ENCODE peak calls at places on chromosomes 1 and 21, in four cellular contexts. M is lung, R is OCI-LY7, X is endothelial cell. G is an unnamed sample.

GRCh38 chr1:100187912-100188311 is 9.9 kb upstream of the LRRC39 start:
- DNase-seq in R (no peak), X (no peak), M (peak; percentile 63), G (no peak)

GRCh38 chr21:27155130-27155500 is 188.2 kb upstream of the ADAMTS5 start:
- DNase-seq in X (no peak), R (no peak), M (no peak), G (no peak)

GRCh38 chr1:12511516-12512468 is 106.2 kb downstream of the DHRS3 start:
- DNase-seq in R (no peak), M (no peak), X (no peak), G (no peak)

GRCh38 chr1:22533244-22533643 is 30.0 kb upstream of the EPHA8 start:
- DNase-seq in M (no peak), R (no peak), X (no peak), G (no peak)

GRCh38 chr1:234768569-234769283 is 158.7 kb upstream of the IRF2BP2 start:
- DNase-seq in X (no peak), M (no peak), R (no peak), G (no peak)

GRCh38 chr1:10599194-10599861 is 124.6 kb downstream of the PEX14 start:
- DNase-seq in X (no peak), R (no peak), M (no peak), G (no peak)

GRCh38 chr1:59025201-59025600 is 241.4 kb upstream of the JUN start:
- DNase-seq in R (no peak), X (no peak), M (no peak), G (no peak)

GRCh38 chr1:205325334-205325884 is 3.9 kb upstream of the NUAK2 start:
- DNase-seq in M (peak; percentile 74), X (peak; percentile 84), R (peak; percentile 70), G (peak; percentile 75)

GRCh38 chr1:209805875-209806760 is at the start of gene IRF6:
- DNase-seq in R (no peak), X (peak; percentile 80), M (peak; percentile 93), G (peak; percentile 86)

GRCh38 chr21:26061437-26061836 is 109.1 kb downstream of the APP start:
- DNase-seq in M (no peak), X (no peak), R (no peak), G (no peak)

GRCh38 chr1:247338723-247339270 is 7.1 kb upstream of the ZNF496 start:
- DNase-seq in R (no peak), M (no peak), X (no peak), G (no peak)

GRCh38 chr21:31351973-31352372 is 7.9 kb upstream of the TIAM1 start:
- DNase-seq in R (no peak), X (no peak), M (no peak), G (no peak)

GRCh38 chr1:107820797-107821196 is 144.2 kb downstream of the VAV3 start:
- DNase-seq in X (no peak), M (no peak), R (no peak), G (no peak)

DNA sequence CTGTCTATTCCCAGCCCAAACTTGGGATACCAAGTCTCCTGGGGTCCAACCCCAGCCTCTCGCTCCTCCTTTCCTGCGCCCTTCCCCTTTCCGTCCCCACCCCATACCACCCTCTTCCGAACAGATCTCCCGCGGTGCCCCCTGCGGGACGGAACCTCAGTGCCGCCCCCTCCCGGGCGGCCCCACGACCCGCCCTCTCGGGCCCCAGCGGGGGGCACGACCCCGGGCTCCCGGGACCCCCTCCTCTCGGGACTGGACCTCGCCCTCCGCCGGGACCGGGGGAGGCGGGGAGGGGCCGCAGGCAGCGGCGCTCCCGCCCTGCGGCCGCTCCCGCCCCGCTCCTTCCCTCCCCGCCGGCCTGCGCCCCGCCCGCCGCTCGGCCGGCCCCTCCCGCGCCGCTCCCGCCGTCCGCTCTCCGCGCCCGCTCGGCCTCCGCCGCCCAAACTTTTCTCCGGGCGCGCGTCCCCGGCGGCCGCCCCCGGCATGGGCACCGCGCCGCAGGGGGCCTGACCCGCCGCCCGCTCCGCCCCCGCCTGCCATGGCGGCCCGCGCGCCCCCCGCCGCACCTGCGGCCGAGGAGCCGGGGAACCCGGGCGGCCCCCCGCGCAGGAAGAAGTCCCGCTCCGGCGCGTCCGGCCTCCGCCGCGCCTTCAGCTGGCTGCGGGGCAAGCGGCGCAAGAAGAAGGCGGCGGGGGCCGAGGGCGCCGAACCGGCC is 39.0 kb upstream of the SYNC start:
- DNase-seq in X (peak; percentile 37), R (no peak), M (no peak), G (peak; percentile 69)
- TF ChIP-seq CTCF in X (no peak), R (peak; percentile 42), M (no peak), G (no peak)

DNA sequence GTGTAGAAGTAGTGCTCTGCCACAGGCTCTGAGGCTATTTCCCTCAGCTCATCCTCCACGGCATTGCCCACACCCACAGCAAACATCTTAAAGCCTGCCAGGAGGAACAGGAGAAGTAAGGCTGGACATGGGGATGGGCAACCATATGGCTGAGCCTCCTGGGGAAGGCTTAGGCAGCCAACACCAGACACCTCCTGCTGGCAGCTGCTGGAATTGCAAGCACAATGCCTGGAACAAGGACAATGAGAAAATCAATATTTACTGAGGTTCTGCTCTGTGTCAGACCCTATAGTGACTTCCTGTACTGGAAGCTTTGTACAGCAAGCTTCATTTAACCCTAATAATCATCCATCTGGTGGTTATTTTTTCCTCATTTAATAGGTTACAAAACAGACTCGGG is 8.2 kb downstream of the MATN1 start:
- DNase-seq in M (no peak), R (no peak), X (no peak), G (no peak)
- TF ChIP-seq CTCF in M (no peak), R (peak; percentile 72), X (peak; percentile 83), G (no peak)

DNA sequence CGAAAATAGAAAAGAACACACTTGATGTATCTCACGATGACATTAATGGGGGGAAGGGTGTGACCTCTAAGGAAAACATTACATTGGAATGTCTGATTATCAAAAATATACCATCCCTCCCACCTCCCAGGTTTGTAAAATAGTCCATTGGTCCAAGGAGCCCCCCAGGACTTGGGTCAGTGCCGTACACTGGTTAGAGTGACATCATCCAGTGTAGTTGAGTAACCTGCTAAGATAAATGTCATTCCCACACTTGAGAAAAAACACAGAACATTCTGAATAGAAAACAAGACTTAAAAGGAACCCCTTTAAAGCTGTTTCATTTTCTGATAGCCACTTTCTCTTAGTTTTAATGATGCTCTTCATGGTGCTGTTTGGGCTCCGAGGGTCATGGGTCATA is 15.2 kb downstream of the DDX20 start:
- DNase-seq in X (no peak), M (no peak), R (no peak), G (no peak)
- TF ChIP-seq CTCF in X (no peak), M (no peak), R (no peak), G (no peak)

DNA sequence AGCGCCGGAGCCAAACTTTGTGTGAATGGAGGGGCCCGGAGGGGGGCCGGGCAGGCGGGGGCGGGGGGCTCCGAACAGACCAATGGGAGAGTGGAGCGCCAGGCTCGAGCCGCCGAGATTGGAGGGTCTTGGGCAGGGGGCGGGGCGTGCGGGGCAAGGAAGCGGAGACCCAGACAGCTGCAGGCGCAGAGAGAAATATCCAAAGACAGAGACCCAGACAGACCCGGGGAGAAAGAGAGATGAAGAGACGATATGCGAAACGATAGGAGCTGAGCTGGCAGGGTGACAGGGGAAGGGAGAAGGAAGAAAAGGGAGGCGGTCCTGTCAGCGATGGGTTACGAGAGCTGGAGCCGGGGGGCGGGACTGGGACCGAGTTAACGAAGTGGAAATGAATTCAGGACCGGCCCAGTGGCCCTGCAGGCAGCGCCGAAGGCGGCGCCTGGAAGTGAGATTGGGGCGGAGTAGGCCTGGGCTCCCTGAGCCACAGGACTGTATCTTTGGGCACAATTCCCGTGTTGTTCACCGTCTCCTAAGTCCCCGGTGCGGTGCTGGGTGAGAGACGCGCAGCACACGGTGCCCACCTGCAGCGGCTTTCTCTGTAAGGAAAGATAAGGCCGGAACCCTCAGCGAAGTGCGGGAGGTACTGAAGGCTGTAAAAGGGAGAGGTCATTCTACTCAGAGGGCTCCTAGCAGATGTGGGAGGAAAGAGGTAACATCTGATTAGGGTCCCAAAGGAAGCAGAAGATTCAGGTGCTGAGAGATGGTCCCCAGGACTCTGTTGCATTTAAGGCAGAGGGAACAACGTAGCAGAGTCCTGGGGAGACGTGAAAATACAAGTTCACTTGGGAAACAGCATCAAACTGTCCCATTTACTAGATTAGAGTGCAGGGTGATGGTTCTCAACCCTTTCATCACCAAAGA is 543 bp upstream of the KCNJ10 start:
- DNase-seq in M (peak; percentile 74), R (peak; percentile 84), X (peak; percentile 76), G (peak; percentile 86)
- TF ChIP-seq CTCF in M (no peak), R (no peak), X (no peak), G (no peak)

DNA sequence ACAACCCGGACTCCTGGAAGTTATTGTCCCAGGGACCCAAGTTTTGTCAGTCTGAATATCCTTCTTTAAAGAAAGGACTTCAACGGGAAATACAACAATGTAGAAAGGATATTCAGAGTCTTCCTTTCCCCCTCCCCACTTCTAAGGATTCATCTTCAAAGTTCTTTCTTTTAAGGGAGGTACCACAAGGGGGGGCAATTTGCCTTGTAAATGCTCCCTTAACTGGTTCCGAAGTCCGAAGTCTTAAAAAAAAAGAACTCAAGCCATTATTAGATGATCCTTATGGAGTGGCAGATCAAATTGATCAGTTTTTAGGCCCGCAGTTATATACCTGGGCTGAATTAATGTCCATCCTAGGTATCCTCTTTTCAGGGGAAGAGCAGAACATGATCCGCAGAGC is 47.0 kb downstream of the SERINC2 start:
- DNase-seq in X (no peak), M (no peak), R (no peak), G (no peak)
- TF ChIP-seq CTCF in X (peak; percentile 26), M (peak; percentile 5), R (peak; percentile 32), G (no peak)

GRCh38 chr1:218412181-218412580 is 67.0 kb downstream of the TGFB2 start:
- DNase-seq in M (no peak), R (no peak), X (no peak), G (no peak)

GRCh38 chr1:218413179-218413578 is 68.0 kb downstream of the TGFB2 start:
- DNase-seq in M (no peak), X (no peak), R (no peak), G (no peak)

GRCh38 chr1:218411101-218411500 is 66.0 kb downstream of the TGFB2 start:
- DNase-seq in R (no peak), X (no peak), M (no peak), G (no peak)

GRCh38 chr1:218414060-218414728 is 69.1 kb downstream of the TGFB2 start:
- DNase-seq in M (no peak), R (no peak), X (no peak), G (no peak)

GRCh38 chr1:218415726-218416125 is 70.6 kb downstream of the TGFB2 start:
- DNase-seq in X (no peak), M (no peak), R (no peak), G (no peak)
- TF ChIP-seq CTCF in X (no peak), M (no peak), R (no peak), G (no peak)

DNA sequence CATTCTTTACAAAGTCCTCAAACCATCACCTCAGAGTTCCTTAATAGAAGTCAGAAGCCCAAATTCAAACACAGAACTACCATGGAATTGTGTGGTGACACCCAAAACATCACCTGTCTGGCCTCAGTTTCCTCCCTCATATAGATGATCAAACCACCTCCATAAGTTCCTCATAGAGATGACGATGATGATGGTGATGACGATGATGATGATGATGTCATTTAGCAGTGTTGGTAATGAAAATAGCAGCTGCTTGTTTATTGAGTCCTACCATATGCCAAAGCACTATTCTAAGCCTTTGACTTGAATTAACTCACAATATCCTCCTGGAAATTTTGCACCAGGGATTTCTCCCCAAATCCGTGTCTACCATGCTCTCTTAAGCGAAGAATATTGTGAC is 139.9 kb downstream of the PROX1 start:
- DNase-seq in X (no peak), M (no peak), R (no peak), G (no peak)
- TF ChIP-seq CTCF in X (no peak), M (no peak), R (no peak), G (no peak)

GRCh38 chr1:154735061-154735800 is 127.2 kb upstream of the ADAR start:
- DNase-seq in X (no peak), M (no peak), R (no peak), G (no peak)
- TF ChIP-seq CTCF in X (no peak), M (no peak), R (no peak), G (no peak)

GRCh38 chr1:3530086-3530930 is 75.8 kb downstream of the ARHGEF16 start:
- DNase-seq in X (peak; percentile 37), M (no peak), R (no peak), G (no peak)
- TF ChIP-seq CTCF in X (no peak), M (no peak), R (no peak), G (no peak)

G was measured in GM20000.